ENCODE peak calls at places on chromosomes 12 and 14, in eight cellular contexts. Z is right cardiac atrium, J is dorsolateral prefrontal cortex, N is AG04450, B is Karpas-422, K is prostate gland, P is fibroblast of lung, Y is lower leg skin. R is an unnamed sample.

GRCh38 chr12:18165422-18165871 is 75.5 kb upstream of the RERGL start:
- DNase-seq in B (no peak), N (no peak), P (peak; percentile 68), K (no peak), J (no peak), Z (no peak), Y (no peak), R (peak; percentile 6)

GRCh38 chr12:128918910-128919309 is 65.6 kb downstream of the GLT1D1 start:
- DNase-seq in Z (no peak), B (no peak), K (no peak), Y (no peak), P (no peak), N (no peak), J (no peak), R (no peak)

GRCh38 chr12:38456769-38457168 is 140.2 kb downstream of the ALG10B start:
- DNase-seq in Z (no peak), Y (no peak), J (no peak), K (no peak), N (no peak), B (no peak), P (no peak), R (no peak)

GRCh38 chr12:117900561-117900960 is 68.2 kb downstream of the KSR2 start:
- DNase-seq in N (no peak), K (no peak), Y (no peak), J (no peak), P (no peak), B (no peak), Z (no peak), R (peak; percentile 96)

GRCh38 chr14:52563120-52563519 is 10.5 kb downstream of the GPR137C start:
- DNase-seq in B (no peak), K (no peak), Z (no peak), N (peak; percentile 16), Y (no peak), J (no peak), P (peak; percentile 46), R (peak; percentile 60)

GRCh38 chr12:92784356-92784755 is 81.6 kb downstream of the PLEKHG7 start:
- DNase-seq in B (no peak), P (peak; percentile 73), K (no peak), N (no peak), Z (no peak), J (no peak), Y (no peak), R (no peak)

GRCh38 chr12:14394317-14395058 is 29.0 kb downstream of the ATF7IP start:
- DNase-seq in P (peak; percentile 89), Z (peak; percentile 40), N (peak; percentile 51), J (no peak), Y (no peak), K (peak; percentile 28), B (peak; percentile 93), R (peak; percentile 53)

GRCh38 chr14:103031566-103031911 is 25.8 kb downstream of the CDC42BPB start:
- DNase-seq in Y (no peak), P (no peak), B (no peak), Z (no peak), K (no peak), J (no peak), N (no peak), R (no peak)

GRCh38 chr12:67663121-67663520 is 14.6 kb downstream of the DYRK2 start:
- DNase-seq in P (peak; percentile 88), N (peak; percentile 69), K (no peak), Z (no peak), Y (no peak), B (no peak), J (no peak), R (no peak)

GRCh38 chr12:102824218-102824835 is 92.7 kb downstream of the PAH start:
- DNase-seq in B (no peak), J (peak; percentile 39), K (no peak), P (no peak), Z (peak; percentile 75), N (no peak), Y (peak; percentile 82), R (peak; percentile 3)

GRCh38 chr14:64232095-64232830 is 61.9 kb downstream of the ESR2 start:
- DNase-seq in J (no peak), B (peak; percentile 83), P (peak; percentile 98), Z (no peak), Y (peak; percentile 46), N (peak; percentile 67), K (no peak), R (peak; percentile 88)

GRCh38 chr14:64421166-64421565 is 33.0 kb downstream of the MTHFD1 start:
- DNase-seq in N (no peak), P (peak; percentile 62), J (no peak), B (no peak), Y (no peak), K (no peak), Z (no peak), R (peak; percentile 89)

GRCh38 chr12:15280930-15281329 is 41.4 kb upstream of the PTPRO start:
- DNase-seq in N (no peak), Z (no peak), K (no peak), P (no peak), Y (no peak), B (no peak), J (no peak), R (no peak)

GRCh38 chr14:34426313-34427295 is 35.4 kb downstream of the SPTSSA start:
- DNase-seq in J (no peak), P (no peak), Z (peak; percentile 72), Y (no peak), B (no peak), N (no peak), K (peak; percentile 13), R (no peak)

GRCh38 chr12:67829873-67830272 is 159.4 kb upstream of the IFNG-AS1 start:
- DNase-seq in N (no peak), P (no peak), J (no peak), B (no peak), Y (no peak), Z (no peak), K (no peak), R (no peak)

GRCh38 chr12:26576266-26576665 is 256.7 kb downstream of the ITPR2 start:
- DNase-seq in P (no peak), Z (no peak), K (no peak), N (no peak), Y (no peak), B (no peak), J (no peak), R (no peak)

GRCh38 chr14:65485516-65485915 is 73.0 kb downstream of the FUT8 start:
- DNase-seq in J (no peak), Z (no peak), K (no peak), B (no peak), P (no peak), Y (no peak), N (no peak), R (no peak)

GRCh38 chr12:8031872-8032241 is 659 bp upstream of the FOXJ2 start:
- DNase-seq in Y (no peak), J (no peak), Z (no peak), P (peak; percentile 23), K (no peak), B (no peak), N (no peak), R (no peak)
- H3K4me3 ChIP-seq in Y (peak overlapping the region; percentile 27), J (peak overlapping the region; percentile 98), Z (peak overlapping the region; percentile 74), P (peak overlapping the region; percentile 77), K (peak overlapping the region; percentile 80), B (peak overlapping the region; percentile 84), N (peak overlapping the region; percentile 87), R (peak overlapping the region; percentile 88)

GRCh38 chr12:56955631-56956256 is 1.7 kb downstream of the RDH16 start:
- DNase-seq in N (no peak), K (peak; percentile 42), B (no peak), P (peak; percentile 21), Z (no peak), Y (no peak), J (no peak), R (peak; percentile 16)
- H3K4me3 ChIP-seq in N (no peak overlapping the region), K (no peak overlapping the region), B (no peak overlapping the region), P (no peak overlapping the region), Z (no peak overlapping the region), Y (no peak overlapping the region), J (no peak overlapping the region), R (no peak overlapping the region)

GRCh38 chr12:29634057-29634456 is 136.6 kb upstream of the OVCH1 start:
- DNase-seq in P (peak; percentile 33), B (no peak), N (no peak), J (no peak), Y (no peak), K (no peak), Z (no peak), R (no peak)

GRCh38 chr12:29640589-29641345 is 143.0 kb downstream of the TMTC1 start:
- DNase-seq in Z (peak; percentile 84), J (no peak), Y (no peak), P (peak; percentile 61), K (no peak), B (no peak), N (no peak), R (peak; percentile 74)

GRCh38 chr12:29644536-29645162 is 139.1 kb downstream of the TMTC1 start:
- DNase-seq in P (no peak), K (no peak), Z (no peak), B (no peak), N (no peak), Y (no peak), J (no peak), R (no peak)

GRCh38 chr12:29638528-29638927 is 141.0 kb upstream of the OVCH1 start:
- DNase-seq in P (no peak), B (no peak), J (no peak), Y (no peak), N (no peak), Z (no peak), K (no peak), R (no peak)

GRCh38 chr12:29639893-29640495 is 142.5 kb upstream of the OVCH1 start:
- DNase-seq in N (no peak), P (no peak), B (no peak), Z (peak; percentile 58), Y (no peak), J (no peak), K (no peak), R (no peak)
- H3K4me3 ChIP-seq in N (no peak overlapping the region), P (no peak overlapping the region), B (no peak overlapping the region), Z (no peak overlapping the region), Y (no peak overlapping the region), J (no peak overlapping the region), K (no peak overlapping the region), R (no peak overlapping the region)

GRCh38 chr12:3265406-3265805 is 188.2 kb downstream of the TSPAN9 start:
- DNase-seq in B (no peak), Y (no peak), K (no peak), Z (no peak), J (no peak), P (no peak), N (no peak), R (no peak)

GRCh38 chr12:3263939-3264699 is 186.9 kb downstream of the TSPAN9 start:
- DNase-seq in P (no peak), N (no peak), J (no peak), Z (peak; percentile 82), B (no peak), K (no peak), Y (no peak), R (no peak)

GRCh38 chr12:3262466-3262865 is 185.3 kb downstream of the TSPAN9 start:
- DNase-seq in Y (no peak), P (no peak), B (no peak), Z (peak; percentile 36), J (no peak), K (no peak), N (no peak), R (no peak)

GRCh38 chr12:3261782-3262359 is 184.7 kb downstream of the TSPAN9 start:
- DNase-seq in P (peak; percentile 70), B (no peak), J (peak; percentile 57), Z (peak; percentile 64), Y (no peak), N (no peak), K (no peak), R (no peak)

DNA sequence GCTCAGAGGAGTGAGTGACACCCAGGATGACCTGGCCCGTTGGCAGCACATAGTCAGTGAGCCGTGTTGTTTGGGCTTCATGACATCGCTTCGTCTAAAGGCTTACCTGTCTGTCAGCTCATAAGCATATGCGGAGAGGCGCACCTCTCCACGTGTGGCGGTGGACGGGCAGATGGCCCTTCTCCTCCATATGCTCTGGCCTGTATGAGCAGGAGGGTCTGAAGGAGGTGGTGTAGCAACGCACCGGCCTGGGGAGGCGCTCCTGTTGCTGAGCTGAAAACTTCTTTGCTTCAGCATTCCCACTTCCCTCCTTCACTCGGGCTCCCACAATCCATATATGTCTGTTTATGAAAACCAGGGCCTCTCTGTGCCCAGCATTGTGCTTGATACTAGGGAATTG is 186.1 kb downstream of the TSPAN9 start:
- DNase-seq in J (no peak), K (no peak), Y (no peak), Z (no peak), B (no peak), P (no peak), N (no peak), R (no peak)
- H3K4me3 ChIP-seq in J (no peak overlapping the region), K (no peak overlapping the region), Y (no peak overlapping the region), Z (no peak overlapping the region), B (no peak overlapping the region), P (no peak overlapping the region), N (no peak overlapping the region), R (no peak overlapping the region)